ENCODE peak calls at places on chromosomes 3 and 15, in six cellular contexts. A, E, O, G, Q and U are unnamed samples.
A peak's percentile ranks its signal among the peaks of the same experiment; 100 is the strongest.

GRCh38 chr15:40368701-40369473 is 10.9 kb downstream of the DISP2 start:
- DNase-seq in E (no peak), O (no peak), Q (no peak), A (no peak), G (no peak), U (no peak)

GRCh38 chr15:48717458-48717857 is 71.9 kb upstream of the FBN1 start:
- DNase-seq in A (no peak), O (no peak), G (no peak), Q (no peak), E (no peak), U (no peak)

GRCh38 chr15:54082836-54083492 is 104.7 kb downstream of the UNC13C start:
- DNase-seq in G (no peak), E (no peak), O (no peak), Q (peak; percentile 28), A (no peak), U (no peak)

GRCh38 chr3:150073031-150073430 is 102.3 kb upstream of the PFN2 start:
- DNase-seq in A (no peak), E (no peak), Q (no peak), G (no peak), O (no peak), U (no peak)

GRCh38 chr3:129974451-129975331 is at the start of gene TRH:
- DNase-seq in E (no peak), Q (peak; percentile 8), G (no peak), A (no peak), O (no peak), U (no peak)

GRCh38 chr3:197003461-197004385 is 25.9 kb downstream of the MELTF start:
- DNase-seq in O (no peak), A (peak; percentile 22), Q (no peak), E (peak; percentile 31), G (peak; percentile 73), U (no peak)

GRCh38 chr3:189249987-189250386 is 78.2 kb downstream of the TPRG1 start:
- DNase-seq in A (no peak), G (no peak), E (no peak), O (no peak), Q (no peak), U (no peak)

GRCh38 chr3:135014575-135014974 is 219.5 kb downstream of the EPHB1 start:
- DNase-seq in O (no peak), A (no peak), G (no peak), E (no peak), Q (no peak), U (no peak)

GRCh38 chr15:85988741-85989140 is 90.9 kb upstream of the AGBL1 start:
- DNase-seq in O (no peak), E (no peak), A (no peak), G (no peak), Q (no peak), U (no peak)

GRCh38 chr3:24222165-24222805 is 272.4 kb downstream of the THRB start:
- DNase-seq in A (no peak), G (no peak), O (no peak), E (no peak), Q (no peak), U (no peak)

GRCh38 chr3:16302082-16302631 is 37.1 kb downstream of the OXNAD1 start:
- DNase-seq in Q (no peak), E (no peak), G (no peak), O (no peak), A (no peak), U (no peak)

GRCh38 chr3:189143321-189143720 is 28.4 kb upstream of the TPRG1 start:
- DNase-seq in E (no peak), G (no peak), Q (no peak), A (no peak), O (no peak), U (no peak)

GRCh38 chr3:189458536-189458935 is 172.7 kb upstream of the TP63 start:
- DNase-seq in O (no peak), Q (no peak), G (no peak), A (no peak), E (no peak), U (no peak)

GRCh38 chr3:124142389-124142970 is 150.6 kb upstream of the ROPN1 start:
- DNase-seq in O (no peak), A (no peak), E (no peak), G (no peak), Q (no peak), U (no peak)

GRCh38 chr3:4411236-4411635 is 55.8 kb downstream of the SUMF1 start:
- DNase-seq in G (no peak), A (no peak), O (no peak), E (no peak), Q (no peak), U (no peak)

GRCh38 chr3:124281453-124282316 is 289.8 kb upstream of the ROPN1 start:
- DNase-seq in Q (no peak), G (no peak), E (no peak), A (no peak), O (no peak), U (no peak)

GRCh38 chr15:57566840-57567239 is 24.9 kb upstream of the MYZAP start:
- DNase-seq in O (no peak), Q (no peak), G (no peak), A (no peak), E (no peak), U (peak; percentile 18)

GRCh38 chr15:42137461-42138261 is 18.8 kb downstream of the PLA2G4F start:
- DNase-seq in Q (peak; percentile 40), O (no peak), E (peak; percentile 8), A (no peak), G (peak; percentile 61), U (peak; percentile 85)

GRCh38 chr15:31275331-31276262 is 51.0 kb upstream of the KLF13 start:
- DNase-seq in O (no peak), G (peak; percentile 56), E (no peak), Q (no peak), A (no peak), U (peak; percentile 26)

GRCh38 chr3:11717768-11718581 is 74.3 kb upstream of the VGLL4 start:
- DNase-seq in G (no peak), Q (no peak), O (no peak), A (no peak), E (no peak), U (no peak)